ENCODE peak calls at places on chromosomes 12 and 14, in nine cellular contexts. W is Caco-2; A is GM23248; F is psoas muscle; J is heart left ventricle; V is lower lobe of right lung; M is MM.1S; G is uterus; Z is effector memory CD4-positive, alpha-beta T cell. X is an unnamed sample.
A peak's percentile ranks its signal among the peaks of the same experiment; 100 is the strongest.

GRCh38 chr14:91934554-91935285 is 12.8 kb downstream of the FBLN5 start:
- DNase-seq in W (no peak), A (no peak), F (no peak), J (peak; percentile 46), V (no peak), M (no peak), G (no peak), Z (no peak), X (no peak)

GRCh38 chr14:92599786-92600185 is 86.2 kb downstream of the RIN3 start:
- DNase-seq in W (no peak), A (peak; percentile 39), F (no peak), J (no peak), V (no peak), M (no peak), G (no peak), Z (no peak), X (no peak)

GRCh38 chr12:87975879-87976278 is 53.3 kb downstream of the C12orf50 start:
- DNase-seq in W (no peak), A (no peak), F (no peak), J (no peak), V (no peak), M (no peak), G (no peak), Z (no peak), X (no peak)

GRCh38 chr12:103881261-103881660 is 40.2 kb upstream of the NT5DC3 start:
- DNase-seq in W (no peak), A (no peak), F (no peak), J (no peak), V (no peak), M (no peak), G (no peak), Z (no peak), X (no peak)

GRCh38 chr12:16076553-16076952 is 165.4 kb downstream of the DERA start:
- DNase-seq in W (peak; percentile 38), A (peak; percentile 41), F (no peak), J (no peak), V (no peak), M (peak; percentile 58), G (no peak), Z (no peak), X (no peak)

GRCh38 chr14:25400607-25401206 is 350.8 kb upstream of the STXBP6 start:
- DNase-seq in W (peak; percentile 52), A (peak; percentile 63), F (no peak), J (peak; percentile 22), V (no peak), M (peak; percentile 54), G (no peak), Z (no peak), X (no peak)

GRCh38 chr12:69330475-69331473 is 17.4 kb upstream of the LYZ start:
- DNase-seq in W (peak; percentile 49), A (peak; percentile 28), F (no peak), J (peak; percentile 19), V (peak; percentile 66), M (peak; percentile 54), G (no peak), Z (peak; percentile 8), X (peak; percentile 75)

GRCh38 chr12:7935773-7936581 is at the start of gene SLC2A3:
- DNase-seq in W (peak; percentile 97), A (peak; percentile 94), F (peak; percentile 55), J (peak; percentile 77), V (no peak), M (peak; percentile 82), G (peak; percentile 64), Z (peak; percentile 79), X (no peak)

GRCh38 chr12:57129311-57130288 is 1.3 kb downstream of the LRP1 start:
- DNase-seq in W (no peak), A (peak; percentile 86), F (peak; percentile 81), J (no peak), V (no peak), M (no peak), G (peak; percentile 71), Z (no peak), X (no peak)

GRCh38 chr14:104353921-104354701 is 215.7 kb downstream of the KIF26A start:
- DNase-seq in W (no peak), A (no peak), F (peak; percentile 69), J (peak; percentile 74), V (peak; percentile 48), M (no peak), G (peak; percentile 13), Z (no peak), X (peak; percentile 66)

GRCh38 chr14:32764131-32764530 is 174.5 kb upstream of the NPAS3 start:
- DNase-seq in W (no peak), A (peak; percentile 10), F (no peak), J (no peak), V (no peak), M (no peak), G (no peak), Z (no peak), X (no peak)

GRCh38 chr12:21769311-21769710 is 5.2 kb downstream of the KCNJ8 start:
- DNase-seq in W (no peak), A (peak; percentile 53), F (no peak), J (no peak), V (no peak), M (no peak), G (no peak), Z (no peak), X (no peak)

GRCh38 chr14:32050839-32051238 is 26.3 kb upstream of the ARHGAP5 start:
- DNase-seq in W (no peak), A (no peak), F (no peak), J (no peak), V (no peak), M (no peak), G (no peak), Z (no peak), X (no peak)

GRCh38 chr12:96776908-96777307 is 130.1 kb upstream of the NEDD1 start:
- DNase-seq in W (no peak), A (no peak), F (no peak), J (no peak), V (no peak), M (peak; percentile 17), G (no peak), Z (no peak), X (no peak)

GRCh38 chr14:91573528-91573893 is 63.4 kb upstream of the PPP4R3A start:
- DNase-seq in W (no peak), A (no peak), F (no peak), J (no peak), V (no peak), M (no peak), G (no peak), Z (no peak), X (no peak)

GRCh38 chr14:96246535-96246839 is 9.5 kb upstream of the BDKRB1 start:
- DNase-seq in W (peak; percentile 24), A (peak; percentile 100), F (no peak), J (no peak), V (no peak), M (no peak), G (no peak), Z (no peak), X (no peak)

GRCh38 chr12:92162079-92162478 is 16.4 kb upstream of the BTG1 start:
- DNase-seq in W (no peak), A (no peak), F (no peak), J (no peak), V (no peak), M (no peak), G (no peak), Z (no peak), X (no peak)

GRCh38 chr12:64706831-64707230 is 52.4 kb downstream of the GNS start:
- DNase-seq in W (no peak), A (no peak), F (no peak), J (no peak), V (no peak), M (no peak), G (no peak), Z (no peak), X (no peak)

DNA sequence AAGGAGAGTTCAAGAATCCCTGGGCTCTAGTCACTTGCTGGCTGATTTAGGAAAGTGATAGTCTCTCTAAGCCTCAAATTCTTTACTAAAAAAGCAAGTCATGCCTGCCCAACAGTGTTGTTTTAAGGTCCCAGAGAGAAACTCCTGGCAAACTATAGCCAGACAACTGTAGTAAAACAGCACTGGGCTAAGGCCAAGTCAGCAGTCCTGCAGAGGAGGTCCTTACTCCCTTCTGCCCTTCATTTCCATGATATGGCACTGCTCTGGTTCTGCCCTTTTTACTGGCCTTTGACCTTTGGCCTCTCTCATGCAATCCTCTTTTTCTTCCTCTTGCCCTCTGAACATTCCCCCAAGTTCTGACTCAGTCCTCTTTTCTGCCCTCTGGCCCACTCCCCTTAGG is 74.9 kb downstream of the VWF start:
- DNase-seq in W (no peak), A (peak; percentile 19), F (no peak), J (no peak), V (no peak), M (no peak), G (no peak), Z (no peak), X (peak; percentile 28)
- H3K36me3 ChIP-seq in W (no peaks in the 10 kb centered on the region), A (no peaks in the 10 kb centered on the region), F (peaks cover 4% of the 10 kb centered on the region), J (peaks cover 40% of the 10 kb centered on the region), V (peaks cover 23% of the 10 kb centered on the region), M (no peaks in the 10 kb centered on the region), G (no peaks in the 10 kb centered on the region), Z (no peaks in the 10 kb centered on the region), X (no peaks in the 10 kb centered on the region)

DNA sequence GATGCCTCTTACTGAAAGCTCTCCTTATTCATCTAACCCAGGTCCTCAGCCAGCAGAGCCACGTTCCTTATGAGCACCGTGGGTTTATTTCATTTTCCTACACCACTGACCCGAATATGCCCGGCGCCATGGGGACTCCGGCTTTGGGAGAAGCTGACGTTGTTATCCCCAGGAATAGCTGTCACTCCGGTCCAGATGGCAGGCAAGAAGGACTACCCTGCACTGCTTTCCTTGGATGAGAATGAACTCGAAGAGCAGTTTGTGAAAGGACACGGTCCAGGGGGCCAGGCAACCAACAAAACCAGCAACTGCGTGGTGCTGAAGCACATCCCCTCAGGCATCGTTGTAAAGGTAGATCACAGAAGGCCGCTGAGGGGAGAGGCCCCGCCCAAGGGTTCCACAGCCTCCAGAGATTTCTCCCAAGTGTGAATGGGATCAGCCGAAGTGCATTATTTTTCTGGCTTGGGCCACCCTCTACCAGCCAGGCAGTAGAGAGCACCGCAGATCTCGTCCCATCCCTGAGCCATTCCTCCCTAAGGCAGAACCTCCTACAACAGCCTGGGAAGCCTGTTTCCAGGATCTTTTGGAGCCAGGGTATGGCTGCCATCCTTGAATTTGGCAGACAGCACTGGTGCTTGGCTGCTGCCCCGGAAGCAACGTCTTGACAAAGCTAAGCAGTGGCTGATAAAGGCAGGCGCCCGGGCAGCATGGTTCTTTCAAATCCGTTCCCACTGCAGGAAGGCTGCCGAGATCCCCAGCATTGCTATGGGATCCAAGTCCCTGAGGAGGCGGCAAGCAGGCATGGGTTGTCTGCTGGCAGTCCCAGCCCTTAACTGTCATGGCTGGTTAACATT is 17.8 kb downstream of the CDK2AP1 start:
- DNase-seq in W (no peak), A (no peak), F (no peak), J (no peak), V (no peak), M (no peak), G (no peak), Z (no peak), X (peak; percentile 81)
- H3K36me3 ChIP-seq in W (peaks cover 6% of the 10 kb centered on the region), A (peaks cover 30% of the 10 kb centered on the region), F (peaks cover 53% of the 10 kb centered on the region), J (peaks cover 47% of the 10 kb centered on the region), V (peaks cover 63% of the 10 kb centered on the region), M (peaks cover 3% of the 10 kb centered on the region), G (no peaks in the 10 kb centered on the region), Z (peaks cover 50% of the 10 kb centered on the region), X (peaks cover 4% of the 10 kb centered on the region)

GRCh38 chr12:110159671-110160245 is 35.6 kb downstream of the IFT81 start:
- DNase-seq in W (no peak), A (no peak), F (no peak), J (no peak), V (no peak), M (no peak), G (no peak), Z (no peak), X (no peak)
- H3K36me3 ChIP-seq in W (no peaks in the 10 kb centered on the region), A (peaks cover 40% of the 10 kb centered on the region), F (peaks cover 35% of the 10 kb centered on the region), J (peaks cover 25% of the 10 kb centered on the region), V (peaks cover 16% of the 10 kb centered on the region), M (no peaks in the 10 kb centered on the region), G (no peaks in the 10 kb centered on the region), Z (no peaks in the 10 kb centered on the region), X (peaks cover 2% of the 10 kb centered on the region)

GRCh38 chr12:123757555-123757954 is 4.5 kb upstream of the DNAH10 start:
- DNase-seq in W (no peak), A (peak; percentile 41), F (no peak), J (no peak), V (no peak), M (no peak), G (peak; percentile 29), Z (no peak), X (peak; percentile 82)
- H3K36me3 ChIP-seq in W (no peaks in the 10 kb centered on the region), A (peaks cover 14% of the 10 kb centered on the region), F (peaks cover 69% of the 10 kb centered on the region), J (peaks cover 45% of the 10 kb centered on the region), V (peaks cover 49% of the 10 kb centered on the region), M (no peaks in the 10 kb centered on the region), G (no peaks in the 10 kb centered on the region), Z (peaks cover 31% of the 10 kb centered on the region), X (no peaks in the 10 kb centered on the region)

X was measured in aorta.